ENCODE peak calls at places on chromosomes 11 and 22, in nine cellular contexts. One of them, this sample, is unnamed.

GRCh38 chr11:13884159-13884799 is 78.2 kb upstream of the SPON1 start:
- DNase-seq in K562: no peak
- DNase-seq in A549: no peak
- DNase-seq in NB4: no peak
- DNase-seq in breast epithelium: no peak
- DNase-seq in spleen: no peak
- DNase-seq in IMR-90: no peak
- DNase-seq in ovary: no peak
- DNase-seq in GM12891: no peak
- DNase-seq in this sample: peak

GRCh38 chr11:77637345-77638165 is at the start of gene CLNS1A:
- DNase-seq in K562: peak
- DNase-seq in A549: peak
- DNase-seq in NB4: peak
- DNase-seq in breast epithelium: peak
- DNase-seq in spleen: peak
- DNase-seq in IMR-90: peak
- DNase-seq in ovary: peak
- DNase-seq in GM12891: peak
- DNase-seq in this sample: peak

GRCh38 chr11:117606211-117606610 is 190.8 kb downstream of the DSCAML1 start:
- DNase-seq in K562: no peak
- DNase-seq in A549: no peak
- DNase-seq in NB4: no peak
- DNase-seq in breast epithelium: no peak
- DNase-seq in spleen: no peak
- DNase-seq in IMR-90: no peak
- DNase-seq in ovary: no peak
- DNase-seq in GM12891: no peak
- DNase-seq in this sample: no peak

GRCh38 chr11:19577849-19578619 is 134.6 kb upstream of the NAV2 start:
- DNase-seq in K562: no peak
- DNase-seq in A549: no peak
- DNase-seq in NB4: no peak
- DNase-seq in breast epithelium: no peak
- DNase-seq in spleen: no peak
- DNase-seq in IMR-90: peak
- DNase-seq in ovary: peak
- DNase-seq in GM12891: no peak
- DNase-seq in this sample: no peak

GRCh38 chr11:130178441-130178971 is 18.9 kb downstream of the ST14 start:
- DNase-seq in K562: no peak
- DNase-seq in A549: no peak
- DNase-seq in NB4: no peak
- DNase-seq in breast epithelium: no peak
- DNase-seq in spleen: no peak
- DNase-seq in IMR-90: peak
- DNase-seq in ovary: no peak
- DNase-seq in GM12891: no peak
- DNase-seq in this sample: no peak

GRCh38 chr11:33773399-33774355 is 643 bp downstream of the FBXO3 start:
- DNase-seq in K562: peak
- DNase-seq in A549: no peak
- DNase-seq in NB4: no peak
- DNase-seq in breast epithelium: no peak
- DNase-seq in spleen: peak
- DNase-seq in IMR-90: peak
- DNase-seq in ovary: no peak
- DNase-seq in GM12891: peak
- DNase-seq in this sample: no peak

GRCh38 chr11:85665756-85666155 is 827 bp upstream of the CREBZF start:
- DNase-seq in K562: no peak
- DNase-seq in A549: no peak
- DNase-seq in NB4: peak
- DNase-seq in breast epithelium: no peak
- DNase-seq in spleen: no peak
- DNase-seq in IMR-90: no peak
- DNase-seq in ovary: no peak
- DNase-seq in GM12891: no peak
- DNase-seq in this sample: no peak

GRCh38 chr11:3109921-3110706 is 52.9 kb upstream of the CARS1 start:
- DNase-seq in K562: peak
- DNase-seq in A549: peak
- DNase-seq in NB4: peak
- DNase-seq in breast epithelium: peak
- DNase-seq in spleen: peak
- DNase-seq in IMR-90: no peak
- DNase-seq in ovary: no peak
- DNase-seq in GM12891: peak
- DNase-seq in this sample: peak

GRCh38 chr22:30422481-30423295 is 2.9 kb upstream of the MTFP1 start:
- DNase-seq in K562: peak
- DNase-seq in A549: peak
- DNase-seq in NB4: peak
- DNase-seq in breast epithelium: peak
- DNase-seq in spleen: no peak
- DNase-seq in IMR-90: peak
- DNase-seq in ovary: peak
- DNase-seq in GM12891: no peak
- DNase-seq in this sample: no peak

GRCh38 chr11:94117871-94118270 is 10.8 kb upstream of the PANX1 start:
- DNase-seq in K562: no peak
- DNase-seq in A549: no peak
- DNase-seq in NB4: no peak
- DNase-seq in breast epithelium: no peak
- DNase-seq in spleen: no peak
- DNase-seq in IMR-90: peak
- DNase-seq in ovary: no peak
- DNase-seq in GM12891: no peak
- DNase-seq in this sample: no peak

GRCh38 chr11:12893787-12894672 is 115.1 kb upstream of the RASSF10 start:
- DNase-seq in K562: peak
- DNase-seq in A549: peak
- DNase-seq in NB4: peak
- DNase-seq in breast epithelium: peak
- DNase-seq in spleen: no peak
- DNase-seq in IMR-90: peak
- DNase-seq in ovary: peak
- DNase-seq in GM12891: no peak
- DNase-seq in this sample: peak

GRCh38 chr11:2561283-2562180 is 116.7 kb downstream of the KCNQ1 start:
- DNase-seq in K562: no peak
- DNase-seq in A549: no peak
- DNase-seq in NB4: peak
- DNase-seq in breast epithelium: no peak
- DNase-seq in spleen: peak
- DNase-seq in IMR-90: no peak
- DNase-seq in ovary: no peak
- DNase-seq in GM12891: no peak
- DNase-seq in this sample: no peak

GRCh38 chr11:14254533-14255530 is 104.2 kb downstream of the RRAS2 start:
- DNase-seq in K562: no peak
- DNase-seq in A549: no peak
- DNase-seq in NB4: no peak
- DNase-seq in breast epithelium: no peak
- DNase-seq in spleen: peak
- DNase-seq in IMR-90: no peak
- DNase-seq in ovary: no peak
- DNase-seq in GM12891: no peak
- DNase-seq in this sample: no peak

GRCh38 chr11:113877673-113878060 is 2.3 kb upstream of the USP28 start:
- DNase-seq in K562: no peak
- DNase-seq in A549: no peak
- DNase-seq in NB4: peak
- DNase-seq in breast epithelium: no peak
- DNase-seq in spleen: no peak
- DNase-seq in IMR-90: no peak
- DNase-seq in ovary: no peak
- DNase-seq in GM12891: no peak
- DNase-seq in this sample: no peak

GRCh38 chr11:131977854-131978253 is 607.4 kb downstream of the NTM start:
- DNase-seq in K562: no peak
- DNase-seq in A549: no peak
- DNase-seq in NB4: no peak
- DNase-seq in breast epithelium: no peak
- DNase-seq in spleen: no peak
- DNase-seq in IMR-90: peak
- DNase-seq in ovary: no peak
- DNase-seq in GM12891: no peak
- DNase-seq in this sample: peak

GRCh38 chr11:74849525-74850391 is 99.1 kb downstream of the XRRA1 start:
- DNase-seq in K562: no peak
- DNase-seq in A549: no peak
- DNase-seq in NB4: peak
- DNase-seq in breast epithelium: no peak
- DNase-seq in spleen: no peak
- DNase-seq in IMR-90: peak
- DNase-seq in ovary: no peak
- DNase-seq in GM12891: no peak
- DNase-seq in this sample: peak

GRCh38 chr11:94672636-94673035 is 95.5 kb upstream of the AMOTL1 start:
- DNase-seq in K562: no peak
- DNase-seq in A549: no peak
- DNase-seq in NB4: no peak
- DNase-seq in breast epithelium: no peak
- DNase-seq in spleen: no peak
- DNase-seq in IMR-90: no peak
- DNase-seq in ovary: no peak
- DNase-seq in GM12891: no peak
- DNase-seq in this sample: no peak

GRCh38 chr22:49566141-49566541 is 261.5 kb downstream of the BRD1 start:
- DNase-seq in K562: no peak
- DNase-seq in A549: no peak
- DNase-seq in NB4: peak
- DNase-seq in breast epithelium: peak
- DNase-seq in spleen: peak
- DNase-seq in IMR-90: no peak
- DNase-seq in ovary: no peak
- DNase-seq in GM12891: no peak
- DNase-seq in this sample: no peak
- TF ChIP-seq POLR2A in K562: no peak
- TF ChIP-seq POLR2A in A549: no peak
- TF ChIP-seq POLR2A in NB4: no peak
- TF ChIP-seq POLR2A in breast epithelium: no peak
- TF ChIP-seq POLR2A in spleen: no peak
- TF ChIP-seq POLR2A in IMR-90: no peak
- TF ChIP-seq POLR2A in ovary: no peak
- TF ChIP-seq POLR2A in GM12891: no peak
- TF ChIP-seq POLR2A in this sample: no peak

DNA sequence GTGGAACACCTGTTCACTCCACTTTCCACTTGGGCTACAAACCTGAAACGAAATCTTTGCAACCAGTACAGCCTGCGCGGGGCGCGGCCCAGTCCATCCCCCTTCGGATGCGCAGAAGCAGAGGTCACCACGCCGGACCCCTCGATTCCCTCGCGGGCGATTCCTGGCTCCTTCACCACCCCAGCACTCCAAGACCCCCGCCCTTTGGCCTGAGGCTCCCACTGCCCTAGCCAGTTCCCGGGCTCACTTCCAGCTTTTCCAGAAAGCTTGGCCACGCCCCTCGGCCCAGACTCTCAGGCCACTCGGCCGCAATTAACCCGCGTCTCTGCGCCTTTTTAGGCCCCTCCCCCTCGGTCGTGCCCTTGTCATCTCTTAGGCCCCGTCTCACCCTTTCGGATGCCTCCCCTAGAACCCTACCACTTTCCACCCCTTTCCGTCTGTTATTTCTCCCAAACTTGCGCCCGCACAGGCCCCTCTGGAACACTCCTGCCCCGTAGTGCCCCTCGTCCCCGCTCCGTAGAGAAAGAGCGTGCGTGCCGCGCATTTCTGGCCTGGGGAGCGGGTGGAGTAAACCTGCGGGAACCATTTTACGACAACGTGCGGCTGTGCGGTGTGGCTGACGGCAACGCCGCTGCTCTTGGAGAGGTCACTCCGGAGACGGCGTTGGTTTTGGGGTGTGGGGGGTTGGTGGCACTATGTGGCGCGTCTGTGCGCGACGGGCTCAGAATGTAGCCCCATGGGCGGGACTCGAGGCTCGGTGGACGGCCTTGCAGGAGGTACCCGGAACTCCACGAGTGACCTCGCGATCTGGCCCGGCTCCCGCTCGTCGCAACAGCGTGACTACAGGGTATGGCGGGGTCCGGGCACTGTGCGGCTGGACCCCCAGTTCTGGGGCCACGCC is at the start of gene DLAT:
- DNase-seq in K562: peak
- DNase-seq in A549: peak
- DNase-seq in NB4: peak
- DNase-seq in breast epithelium: peak
- DNase-seq in spleen: peak
- DNase-seq in IMR-90: peak
- DNase-seq in ovary: peak
- DNase-seq in GM12891: peak
- DNase-seq in this sample: peak
- TF ChIP-seq POLR2A in K562: peak
- TF ChIP-seq POLR2A in A549: peak
- TF ChIP-seq POLR2A in NB4: peak
- TF ChIP-seq POLR2A in breast epithelium: peak
- TF ChIP-seq POLR2A in spleen: peak
- TF ChIP-seq POLR2A in IMR-90: peak
- TF ChIP-seq POLR2A in ovary: peak
- TF ChIP-seq POLR2A in GM12891: peak
- TF ChIP-seq POLR2A in this sample: peak

GRCh38 chr11:47715082-47715669 is at the start of gene AGBL2:
- DNase-seq in K562: peak
- DNase-seq in A549: peak
- DNase-seq in NB4: peak
- DNase-seq in breast epithelium: peak
- DNase-seq in spleen: peak
- DNase-seq in IMR-90: peak
- DNase-seq in ovary: peak
- DNase-seq in GM12891: peak
- DNase-seq in this sample: peak
- TF ChIP-seq POLR2A in K562: peak
- TF ChIP-seq POLR2A in A549: peak
- TF ChIP-seq POLR2A in NB4: peak
- TF ChIP-seq POLR2A in breast epithelium: peak
- TF ChIP-seq POLR2A in spleen: peak
- TF ChIP-seq POLR2A in IMR-90: no peak
- TF ChIP-seq POLR2A in ovary: peak
- TF ChIP-seq POLR2A in GM12891: peak
- TF ChIP-seq POLR2A in this sample: peak

DNA sequence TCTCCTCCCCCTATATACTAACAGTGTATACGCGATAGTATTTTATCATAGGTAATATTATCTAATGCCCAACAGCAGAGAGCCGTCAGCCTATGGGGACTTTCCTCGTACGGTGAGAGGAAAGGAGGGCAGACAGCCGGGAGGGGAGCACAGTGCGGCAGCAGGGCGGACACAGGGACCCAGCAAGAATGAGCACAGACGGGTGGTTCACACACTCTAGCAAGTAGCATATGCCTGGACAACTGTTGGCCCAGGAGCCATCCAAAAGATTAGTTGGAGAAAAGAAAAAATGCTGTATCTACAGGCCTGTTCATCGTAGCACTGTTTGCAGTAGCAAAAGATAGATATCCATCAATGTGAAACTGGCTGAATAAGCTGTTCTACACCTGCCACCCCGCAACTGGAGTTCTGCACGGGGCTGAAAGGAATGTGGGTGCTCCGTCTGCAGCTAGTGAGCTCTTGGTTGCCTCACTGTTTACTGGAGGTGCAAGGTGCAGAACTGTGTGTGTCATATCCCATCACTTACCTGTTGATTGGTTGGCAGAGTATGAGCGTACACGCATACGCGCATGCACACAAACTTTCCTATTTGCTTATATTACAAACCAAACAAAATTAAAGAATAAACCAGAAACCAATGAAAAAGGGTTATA is 324.3 kb downstream of the TBC1D22A start:
- DNase-seq in K562: no peak
- DNase-seq in A549: no peak
- DNase-seq in NB4: no peak
- DNase-seq in breast epithelium: no peak
- DNase-seq in spleen: no peak
- DNase-seq in IMR-90: no peak
- DNase-seq in ovary: no peak
- DNase-seq in GM12891: no peak
- DNase-seq in this sample: no peak
- TF ChIP-seq POLR2A in K562: no peak
- TF ChIP-seq POLR2A in A549: no peak
- TF ChIP-seq POLR2A in NB4: no peak
- TF ChIP-seq POLR2A in breast epithelium: no peak
- TF ChIP-seq POLR2A in spleen: no peak
- TF ChIP-seq POLR2A in IMR-90: no peak
- TF ChIP-seq POLR2A in ovary: no peak
- TF ChIP-seq POLR2A in GM12891: no peak
- TF ChIP-seq POLR2A in this sample: no peak